ENCODE peak calls at places on chromosome 5, in four cellular contexts. F, W, O and Z are unnamed samples. For H3K36me3, the result is how much of the 10 kb centered on the place peaks cover.

GRCh38 chr5:77640577-77641396 is 2.3 kb upstream of the OTP start:
- DNase-seq in F (no peak), W (no peak), O (no peak), Z (no peak)

GRCh38 chr5:121158433-121158832 is 693.2 kb upstream of the FTMT start:
- DNase-seq in F (no peak), W (no peak), O (no peak), Z (no peak)

GRCh38 chr5:151258771-151259170 is 5.8 kb downstream of the GM2A start:
- DNase-seq in F (no peak), W (no peak), O (no peak), Z (no peak)

GRCh38 chr5:60473654-60474053 is 226.3 kb downstream of the DEPDC1B start:
- DNase-seq in F (no peak), W (no peak), O (no peak), Z (no peak)

GRCh38 chr5:135433626-135434426 is 13.3 kb downstream of the DCANP1 start:
- DNase-seq in F (no peak), W (no peak), O (no peak), Z (no peak)

GRCh38 chr5:104347119-104347708 is 784.6 kb upstream of the NUDT12 start:
- DNase-seq in F (no peak), W (no peak), O (no peak), Z (no peak)

GRCh38 chr5:37838152-37838932 is 1.5 kb downstream of the GDNF start:
- DNase-seq in F (no peak), W (no peak), O (no peak), Z (no peak)

GRCh38 chr5:76755779-76756637 is 40.1 kb downstream of the F2R start:
- DNase-seq in F (no peak), W (no peak), O (no peak), Z (no peak)

GRCh38 chr5:161414037-161414436 is 132.5 kb downstream of the GABRB2 start:
- DNase-seq in F (no peak), W (no peak), O (no peak), Z (no peak)

GRCh38 chr5:168282120-168282519 is 9.3 kb upstream of the WWC1 start:
- DNase-seq in F (peak), W (no peak), O (no peak), Z (no peak)

GRCh38 chr5:38329132-38329715 is 70.9 kb downstream of the EGFLAM start:
- DNase-seq in F (no peak), W (no peak), O (no peak), Z (no peak)

GRCh38 chr5:167763772-167764171 is 527.7 kb upstream of the WWC1 start:
- DNase-seq in F (no peak), W (no peak), O (no peak), Z (no peak)

GRCh38 chr5:174731214-174732039 is 7.0 kb downstream of the MSX2 start:
- DNase-seq in F (no peak), W (no peak), O (no peak), Z (no peak)

GRCh38 chr5:163529698-163530097 is 24.3 kb downstream of the MAT2B start:
- DNase-seq in F (no peak), W (no peak), O (peak), Z (no peak)

GRCh38 chr5:137329581-137329980 is 169.5 kb downstream of the SPOCK1 start:
- DNase-seq in F (no peak), W (no peak), O (no peak), Z (no peak)

GRCh38 chr5:158074992-158075769 is 216.2 kb upstream of the CLINT1 start:
- DNase-seq in F (peak), W (peak), O (peak), Z (peak)

GRCh38 chr5:40680741-40681350 is 1.1 kb downstream of the PTGER4 start:
- DNase-seq in F (no peak), W (peak), O (no peak), Z (no peak)

GRCh38 chr5:143588933-143589662 is 185.6 kb upstream of the NR3C1 start:
- DNase-seq in F (no peak), W (no peak), O (no peak), Z (no peak)

GRCh38 chr5:116702776-116703175 is 128.2 kb upstream of the SEMA6A start:
- DNase-seq in F (no peak), W (no peak), O (no peak), Z (no peak)

GRCh38 chr5:69415584-69415958 is 655 bp downstream of the MARVELD2 start:
- DNase-seq in F (peak), W (no peak), O (no peak), Z (no peak)

GRCh38 chr5:54524082-54524481 is 6.5 kb downstream of the SNX18 start:
- DNase-seq in F (no peak), W (no peak), O (no peak), Z (no peak)

GRCh38 chr5:54522080-54522479 is 4.5 kb downstream of the SNX18 start:
- DNase-seq in F (no peak), W (no peak), O (no peak), Z (no peak)

GRCh38 chr5:54524704-54525103 is 7.1 kb downstream of the SNX18 start:
- DNase-seq in F (peak), W (no peak), O (peak), Z (no peak)

GRCh38 chr5:54525226-54525625 is 7.7 kb downstream of the SNX18 start:
- DNase-seq in F (no peak), W (no peak), O (no peak), Z (no peak)

GRCh38 chr5:54523534-54523933 is 6.0 kb downstream of the SNX18 start:
- DNase-seq in F (no peak), W (no peak), O (no peak), Z (no peak)
- H3K36me3 ChIP-seq in F (under half), W (under half), O (under half), Z (under half)

GRCh38 chr5:55307383-55308253 is at the start of the genes DHX29 and MTREX:
- DNase-seq in F (peak), W (peak), O (peak), Z (peak)
- H3K36me3 ChIP-seq in F (under half), W (under half), O (under half), Z (under half)

DNA sequence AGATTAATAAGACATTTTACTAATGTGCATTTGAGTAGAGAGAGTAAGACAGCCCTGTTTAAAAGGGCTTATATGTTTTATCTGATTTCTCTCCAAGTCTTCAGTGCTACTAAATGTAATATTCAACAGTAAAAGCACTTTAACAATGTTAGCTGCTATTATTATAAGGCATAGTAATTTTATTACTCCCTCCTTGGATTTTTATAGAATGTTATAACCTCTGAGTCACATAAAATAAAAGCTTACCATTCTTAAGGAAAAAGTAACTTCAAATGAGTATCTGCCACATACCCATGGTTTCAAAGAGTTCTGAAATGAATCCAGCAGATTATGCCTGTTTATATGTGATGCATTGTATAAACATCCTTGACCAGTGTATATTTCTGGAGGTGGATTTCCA is 19.0 kb downstream of the SPDL1 start:
- DNase-seq in F (no peak), W (no peak), O (no peak), Z (no peak)
- H3K36me3 ChIP-seq in F (under half), W (under half), O (half or more), Z (half or more)

GRCh38 chr5:142122116-142122515 is 13.5 kb downstream of the NDFIP1 start:
- DNase-seq in F (no peak), W (no peak), O (no peak), Z (no peak)
- H3K36me3 ChIP-seq in F (under half), W (under half), O (under half), Z (under half)

GRCh38 chr5:178228609-178229008 is 4.0 kb downstream of the PHYKPL start:
- DNase-seq in F (no peak), W (no peak), O (peak), Z (no peak)
- H3K36me3 ChIP-seq in F (under half), W (under half), O (half or more), Z (half or more)

GRCh38 chr5:10355071-10355889 is 1.8 kb downstream of the MARCHF6 start:
- DNase-seq in F (no peak), W (peak), O (no peak), Z (peak)

GRCh38 chr5:10363519-10364185 is 10.2 kb downstream of the MARCHF6 start:
- DNase-seq in F (no peak), W (no peak), O (no peak), Z (no peak)

GRCh38 chr5:10365800-10366199 is 12.3 kb downstream of the MARCHF6 start:
- DNase-seq in F (no peak), W (no peak), O (no peak), Z (no peak)

GRCh38 chr5:10364186-10364689 is 10.7 kb downstream of the MARCHF6 start:
- DNase-seq in F (no peak), W (no peak), O (no peak), Z (peak)

DNA sequence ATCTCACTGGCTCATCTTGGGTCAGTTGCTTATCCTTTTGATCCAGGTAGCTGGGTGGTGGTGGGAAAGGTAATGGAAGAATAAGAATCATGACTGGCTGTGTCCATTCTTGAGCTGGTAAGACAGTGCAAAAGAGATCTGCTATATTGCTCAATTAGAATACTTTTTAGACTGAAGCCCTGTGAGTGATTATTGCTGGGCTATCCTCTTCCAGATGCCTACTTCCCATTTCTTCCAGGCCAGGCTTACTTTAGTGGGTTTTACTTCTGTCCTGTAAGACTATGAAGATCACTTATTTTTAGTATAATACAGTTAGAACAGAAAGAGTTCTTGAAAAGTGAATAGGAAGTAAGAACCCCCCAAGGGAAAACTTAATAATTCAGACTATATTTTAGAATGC is 7.2 kb downstream of the MARCHF6 start:
- DNase-seq in F (no peak), W (no peak), O (no peak), Z (no peak)
- H3K36me3 ChIP-seq in F (under half), W (under half), O (under half), Z (under half)